ENCODE peak calls at places on chromosome 13, in nine cellular contexts. I, E, T, R, Z, H, C, D and M are unnamed samples.

GRCh38 chr13:42405665-42406390 is 133.9 kb downstream of the AKAP11 start:
- DNase-seq in D (no peak), T (peak; percentile 96), C (peak; percentile 16), R (no peak), E (no peak), H (no peak), I (no peak), Z (no peak), M (peak; percentile 54)

GRCh38 chr13:93227906-93228801 is 1.5 kb downstream of the GPC6 start:
- DNase-seq in R (peak; percentile 63), Z (no peak), C (peak; percentile 90), I (peak; percentile 71), T (no peak), H (peak; percentile 51), E (no peak), D (no peak), M (peak; percentile 15)

GRCh38 chr13:44218501-44219240 is 155.0 kb upstream of the SERP2 start:
- DNase-seq in E (no peak), H (peak; percentile 59), I (peak; percentile 78), Z (no peak), T (no peak), R (no peak), C (peak; percentile 81), D (no peak), M (no peak)

GRCh38 chr13:98476538-98476966 is 100.4 kb downstream of the STK24 start:
- DNase-seq in C (peak; percentile 76), T (peak; percentile 97), Z (peak; percentile 66), D (no peak), I (peak; percentile 88), R (peak; percentile 71), H (peak; percentile 58), E (peak; percentile 89), M (peak; percentile 94)

GRCh38 chr13:97425570-97425969 is 8.4 kb upstream of the RAP2A start:
- DNase-seq in H (no peak), C (peak; percentile 34), E (no peak), R (no peak), D (no peak), Z (no peak), I (no peak), T (no peak), M (no peak)

GRCh38 chr13:109158383-109158782 is 529.0 kb downstream of the MYO16 start:
- DNase-seq in C (no peak), Z (no peak), H (no peak), E (no peak), I (no peak), T (no peak), R (no peak), D (no peak), M (no peak)

GRCh38 chr13:70375718-70376117 is 267.5 kb upstream of the KLHL1 start:
- DNase-seq in C (no peak), H (no peak), E (no peak), I (no peak), R (no peak), Z (no peak), D (no peak), T (no peak), M (no peak)

GRCh38 chr13:79290595-79291244 is 115.3 kb downstream of the RBM26 start:
- DNase-seq in R (no peak), D (no peak), C (no peak), I (no peak), H (no peak), T (no peak), Z (no peak), E (no peak), M (no peak)

GRCh38 chr13:44267966-44268365 is 105.7 kb upstream of the SERP2 start:
- DNase-seq in R (peak; percentile 88), I (no peak), E (no peak), C (peak; percentile 95), D (no peak), H (no peak), Z (peak; percentile 41), T (no peak), M (no peak)

GRCh38 chr13:24683833-24684599 is 3.8 kb downstream of the ATP12A start:
- DNase-seq in I (peak; percentile 82), R (no peak), E (peak; percentile 73), T (peak; percentile 76), C (peak; percentile 29), Z (no peak), D (no peak), H (no peak), M (peak; percentile 82)

GRCh38 chr13:100510208-100510997 is 78.2 kb downstream of the GGACT start:
- DNase-seq in I (no peak), Z (no peak), R (no peak), C (no peak), E (no peak), H (no peak), D (no peak), T (no peak), M (no peak)

GRCh38 chr13:111789011-111789410 is 277.9 kb upstream of the SOX1 start:
- DNase-seq in Z (no peak), E (no peak), D (no peak), H (no peak), I (peak; percentile 34), C (no peak), T (no peak), R (no peak), M (no peak)

GRCh38 chr13:80141114-80141849 is 199.6 kb downstream of the SPRY2 start:
- DNase-seq in R (no peak), Z (no peak), E (no peak), I (no peak), D (no peak), H (peak; percentile 56), T (no peak), C (peak; percentile 96), M (no peak)

GRCh38 chr13:109157275-109157674 is 527.9 kb downstream of the MYO16 start:
- DNase-seq in Z (no peak), C (no peak), H (no peak), D (no peak), E (no peak), T (no peak), R (no peak), I (no peak), M (no peak)

GRCh38 chr13:59144700-59145099 is 1019.0 kb downstream of the DIAPH3 start:
- DNase-seq in R (no peak), D (no peak), T (no peak), Z (no peak), E (no peak), H (no peak), C (peak; percentile 68), I (no peak), M (no peak)

GRCh38 chr13:77751513-77752456 is 54.3 kb downstream of the SLAIN1 start:
- DNase-seq in C (peak; percentile 63), I (no peak), H (no peak), R (no peak), Z (peak; percentile 1), E (no peak), D (peak; percentile 22), T (peak; percentile 77), M (peak; percentile 26)

GRCh38 chr13:114161644-114162532 is 17.2 kb upstream of the CFAP97D2 start:
- DNase-seq in E (peak; percentile 67), R (no peak), H (peak; percentile 44), T (no peak), Z (no peak), I (peak; percentile 92), D (no peak), C (no peak), M (no peak)

GRCh38 chr13:43786766-43787517 is at the start of gene ENOX1:
- DNase-seq in H (peak; percentile 68), I (peak; percentile 81), Z (no peak), E (no peak), R (no peak), T (peak; percentile 78), C (peak; percentile 84), D (no peak), M (peak; percentile 74)

GRCh38 chr13:97493471-97493870 is 59.5 kb downstream of the RAP2A start:
- DNase-seq in I (no peak), R (no peak), Z (no peak), T (no peak), C (no peak), H (no peak), E (no peak), D (no peak), M (no peak)

GRCh38 chr13:104106705-104107393 is 1040.6 kb upstream of the SLC10A2 start:
- DNase-seq in E (no peak), T (no peak), I (no peak), C (no peak), Z (no peak), H (no peak), D (no peak), R (no peak), M (no peak)

GRCh38 chr13:86684402-86684801 is 885.2 kb upstream of the SLITRK6 start:
- DNase-seq in T (no peak), E (no peak), C (no peak), R (no peak), I (no peak), H (no peak), D (no peak), Z (no peak), M (no peak)

GRCh38 chr13:32852568-32852967 is 163.7 kb upstream of the KL start:
- DNase-seq in R (peak; percentile 14), Z (no peak), T (no peak), D (no peak), E (no peak), I (no peak), H (no peak), C (no peak), M (no peak)

GRCh38 chr13:110242615-110243014 is 64.3 kb downstream of the COL4A1 start:
- DNase-seq in C (no peak), I (no peak), T (no peak), D (no peak), E (no peak), R (no peak), Z (no peak), H (no peak), M (no peak)
- TF ChIP-seq CTCF in C (no peak), I (no peak), T (no peak), D (no peak), E (no peak), R (no peak), Z (no peak), H (no peak), M (no peak)

DNA sequence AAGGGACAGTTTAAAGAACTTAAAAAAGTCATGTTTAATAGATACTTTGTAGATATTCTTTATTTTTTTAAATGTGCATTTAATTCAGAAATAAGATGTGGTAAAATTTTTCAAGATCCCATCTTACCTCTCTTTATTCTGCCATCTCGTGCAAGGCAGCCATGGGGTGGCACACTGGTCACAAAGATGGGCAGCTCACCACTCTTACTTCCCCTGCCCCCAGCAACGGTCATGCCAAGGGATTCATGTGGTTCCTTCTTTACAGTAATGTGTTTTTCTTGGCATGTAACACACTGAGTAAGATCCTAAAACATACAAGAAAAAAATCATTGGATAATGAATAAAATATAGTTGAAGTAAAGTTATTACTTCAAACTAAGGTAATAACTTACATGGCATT is 64.2 kb downstream of the LNX2 start:
- DNase-seq in R (peak; percentile 29), D (no peak), Z (no peak), T (no peak), C (peak; percentile 84), H (no peak), I (no peak), E (no peak), M (no peak)
- TF ChIP-seq CTCF in R (no peak), D (peak; percentile 18), Z (peak; percentile 44), T (no peak), C (peak; percentile 29), H (no peak), I (no peak), E (no peak), M (peak; percentile 17)

GRCh38 chr13:30352121-30352520 is 44.8 kb upstream of the KATNAL1 start:
- DNase-seq in R (no peak), D (no peak), E (no peak), I (no peak), C (no peak), H (no peak), Z (no peak), T (no peak), M (no peak)
- TF ChIP-seq CTCF in R (no peak), D (no peak), E (no peak), I (no peak), C (no peak), H (no peak), Z (no peak), T (no peak), M (no peak)

GRCh38 chr13:49517461-49517860 is 21.7 kb downstream of the PHF11 start:
- DNase-seq in T (peak; percentile 10), E (no peak), I (no peak), R (no peak), Z (no peak), H (no peak), D (no peak), C (no peak), M (no peak)
- TF ChIP-seq CTCF in T (no peak), E (no peak), I (no peak), R (peak; percentile 64), Z (no peak), H (no peak), D (peak; percentile 48), C (peak; percentile 20), M (no peak)